ENCODE peak calls at places on chromosome 1, in four cellular contexts. W is CD8-positive, alpha-beta T cell; F is breast epithelium; V is adrenal gland. Q is an unnamed sample. For H3K27me3, the result is how much of the 10 kb centered on the place peaks cover.

GRCh38 chr1:208233546-208233945 is 10.6 kb downstream of the PLXNA2 start:
- DNase-seq in W (no peak), F (no peak), V (no peak), Q (peak)

GRCh38 chr1:209086486-209087192 is 496.9 kb upstream of the CAMK1G start:
- DNase-seq in W (no peak), F (no peak), V (no peak), Q (no peak)

GRCh38 chr1:115088871-115089442 is 346 bp downstream of the TSPAN2 start:
- DNase-seq in W (no peak), F (no peak), V (no peak), Q (no peak)

GRCh38 chr1:173478099-173478555 is 992 bp downstream of the PRDX6 start:
- DNase-seq in W (no peak), F (no peak), V (peak), Q (peak)

GRCh38 chr1:205326812-205327466 is 5.4 kb upstream of the NUAK2 start:
- DNase-seq in W (no peak), F (no peak), V (no peak), Q (no peak)

GRCh38 chr1:17764578-17764977 is 9.4 kb downstream of the ACTL8 start:
- DNase-seq in W (no peak), F (no peak), V (no peak), Q (no peak)

GRCh38 chr1:11731719-11732283 is 4.1 kb upstream of the AGTRAP start:
- DNase-seq in W (no peak), F (peak), V (peak), Q (peak)

GRCh38 chr1:190172636-190173410 is 304.8 kb downstream of the BRINP3 start:
- DNase-seq in W (no peak), F (no peak), V (no peak), Q (no peak)

GRCh38 chr1:42142894-42143675 is 10.1 kb upstream of the GUCA2B start:
- DNase-seq in W (no peak), F (no peak), V (no peak), Q (peak)

GRCh38 chr1:188782220-188782841 is 1695.3 kb downstream of the BRINP3 start:
- DNase-seq in W (no peak), F (no peak), V (peak), Q (no peak)

GRCh38 chr1:13628711-13629110 is 45.1 kb downstream of the PDPN start:
- DNase-seq in W (no peak), F (no peak), V (no peak), Q (no peak)

GRCh38 chr1:28036431-28036830 is 52.0 kb downstream of the EYA3 start:
- DNase-seq in W (no peak), F (no peak), V (no peak), Q (no peak)

GRCh38 chr1:68294354-68295066 is 62.2 kb upstream of the WLS start:
- DNase-seq in W (no peak), F (no peak), V (no peak), Q (no peak)

GRCh38 chr1:46469846-46470245 is 19.8 kb upstream of the DMBX1 start:
- DNase-seq in W (no peak), F (no peak), V (no peak), Q (no peak)

DNA sequence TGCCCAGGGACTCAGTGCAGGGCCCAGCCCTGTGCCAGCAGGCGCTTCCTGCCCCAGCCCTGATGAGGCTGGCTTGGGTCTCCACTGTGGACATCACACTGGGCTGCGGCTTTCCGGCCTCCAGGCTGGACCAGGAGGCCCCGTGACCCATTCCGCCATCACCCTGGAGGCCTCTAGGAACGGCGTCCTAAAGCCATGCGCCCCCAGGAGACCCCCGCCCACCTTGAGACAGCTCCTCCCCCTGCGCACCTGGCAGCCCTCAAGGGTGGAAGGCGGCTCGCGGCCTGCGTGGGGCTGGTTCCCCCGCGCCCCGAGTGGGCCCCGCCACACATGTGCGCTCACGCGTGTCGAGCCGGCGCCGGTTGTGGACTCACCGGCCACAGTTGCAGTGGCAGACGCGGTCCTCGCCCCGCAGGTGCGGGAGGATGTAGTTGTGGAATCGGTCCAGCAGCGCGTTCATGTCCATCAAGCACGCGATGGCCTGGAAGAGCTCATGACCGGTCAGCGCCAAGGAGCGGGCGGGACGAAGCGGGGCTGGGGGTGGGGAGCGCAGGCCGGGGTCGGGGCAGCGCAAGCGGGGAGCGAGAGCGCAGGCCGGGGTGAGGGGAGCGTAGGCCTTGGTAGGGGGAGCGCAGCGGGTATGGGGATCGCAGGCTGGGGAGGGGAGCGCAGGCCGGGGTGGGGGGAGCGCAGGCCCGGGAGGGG is 962 bp downstream of the TMEM240 start:
- DNase-seq in W (no peak), F (no peak), V (no peak), Q (no peak)
- H3K27ac ChIP-seq in W (no peak), F (peak), V (peak), Q (no peak)

GRCh38 chr1:31548518-31548898 is 27.8 kb upstream of the TINAGL1 start:
- DNase-seq in W (no peak), F (no peak), V (no peak), Q (no peak)

GRCh38 chr1:31548899-31549806 is 27.2 kb upstream of the TINAGL1 start:
- DNase-seq in W (peak), F (peak), V (peak), Q (peak)

GRCh38 chr1:31551206-31551605 is 25.1 kb upstream of the TINAGL1 start:
- DNase-seq in W (no peak), F (no peak), V (no peak), Q (no peak)

GRCh38 chr1:31552489-31552888 is 23.8 kb upstream of the TINAGL1 start:
- DNase-seq in W (no peak), F (no peak), V (no peak), Q (no peak)

DNA sequence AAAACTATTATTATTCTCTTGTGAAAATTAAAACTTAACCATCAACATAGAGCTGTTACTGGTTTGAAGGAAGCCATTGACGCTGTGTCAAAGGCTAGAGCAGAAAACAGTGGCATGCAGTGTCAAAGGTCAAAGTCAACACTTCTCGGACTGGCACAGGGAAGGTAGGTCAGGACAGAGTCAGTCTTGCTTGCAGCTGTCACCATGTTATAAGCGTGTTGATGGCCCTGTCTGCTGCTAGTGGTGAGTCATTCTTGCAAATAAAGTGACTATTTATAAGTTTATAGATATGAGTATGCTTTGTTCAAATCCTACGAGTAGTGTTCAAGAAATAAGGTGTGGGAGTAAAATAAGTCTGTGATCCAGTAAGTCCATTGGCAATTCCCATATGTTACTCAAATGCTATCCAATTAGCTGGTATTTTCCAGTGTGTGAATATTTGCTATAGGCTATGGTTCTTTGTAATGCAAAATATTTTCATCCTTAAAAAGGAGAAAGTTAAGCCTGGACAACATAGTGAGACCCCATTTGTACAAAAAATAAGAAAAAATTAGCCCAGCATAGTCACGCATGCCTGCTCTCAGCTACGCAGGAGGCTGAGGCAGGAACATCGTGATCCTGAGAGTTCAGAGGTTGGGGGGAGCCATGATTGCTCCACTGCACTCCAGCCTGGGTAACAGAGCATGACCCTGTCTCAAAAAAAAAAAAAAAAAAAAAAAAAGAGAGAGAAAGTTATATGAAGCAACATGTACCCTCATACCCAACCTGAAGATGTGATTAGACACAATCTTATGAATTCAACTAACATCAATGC is 26.3 kb upstream of the TINAGL1 start:
- DNase-seq in W (no peak), F (no peak), V (peak), Q (no peak)
- TF ChIP-seq CTCF in W (no peak), F (no peak), V (no peak), Q (no peak)

GRCh38 chr1:214205053-214205452 is 75.9 kb upstream of the SMYD2 start:
- DNase-seq in W (no peak), F (no peak), V (no peak), Q (no peak)
- H3K27me3 ChIP-seq in W (under half), F (under half), V (under half), Q (under half)

GRCh38 chr1:166925791-166926483 is 49.4 kb downstream of the ILDR2 start:
- DNase-seq in W (no peak), F (no peak), V (no peak), Q (no peak)

GRCh38 chr1:166915941-166916340 is 39.9 kb upstream of the TADA1 start:
- DNase-seq in W (no peak), F (no peak), V (no peak), Q (no peak)

GRCh38 chr1:166918618-166919017 is 42.6 kb upstream of the TADA1 start:
- DNase-seq in W (no peak), F (no peak), V (no peak), Q (no peak)

GRCh38 chr1:166924829-166925541 is 48.9 kb upstream of the TADA1 start:
- DNase-seq in W (no peak), F (no peak), V (no peak), Q (no peak)

GRCh38 chr1:166920561-166921475 is 44.8 kb upstream of the TADA1 start:
- DNase-seq in W (no peak), F (no peak), V (no peak), Q (no peak)
- H3K27ac ChIP-seq in W (no peak), F (no peak), V (no peak), Q (no peak)

GRCh38 chr1:97936976-97937375 is 16.1 kb upstream of the DPYD start:
- DNase-seq in W (no peak), F (no peak), V (no peak), Q (no peak)
- TF ChIP-seq CTCF in W (no peak), F (no peak), V (no peak), Q (no peak)

GRCh38 chr1:165371588-165372235 is 15.2 kb upstream of the LMX1A start:
- DNase-seq in W (no peak), F (no peak), V (no peak), Q (no peak)
- H3K27me3 ChIP-seq in W (under half), F (under half), V (under half), Q (under half)

GRCh38 chr1:171141336-171142051 is 43.6 kb upstream of the FMO2 start:
- DNase-seq in W (no peak), F (no peak), V (peak), Q (peak)
- H3K27ac ChIP-seq in W (no peak), F (peak), V (peak), Q (peak)

DNA sequence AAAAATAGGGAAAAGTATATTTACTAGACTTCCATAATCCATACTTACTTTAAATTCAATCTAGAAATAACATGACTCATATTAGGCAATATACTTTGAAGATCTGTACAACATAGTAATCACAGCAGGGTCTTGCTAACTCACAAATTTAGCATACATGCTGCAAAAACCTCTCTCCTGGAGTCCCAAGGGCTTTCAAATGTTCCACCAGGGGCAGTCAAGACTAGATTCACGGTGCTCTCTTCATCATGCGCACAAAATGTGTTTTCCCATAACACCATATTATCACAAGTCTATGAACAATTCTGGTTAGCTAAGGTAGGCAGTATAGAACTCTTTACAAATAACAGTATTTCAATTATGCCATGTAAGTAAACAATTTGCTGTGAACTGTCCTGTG is 45.8 kb downstream of the SSX2IP start:
- DNase-seq in W (no peak), F (no peak), V (no peak), Q (no peak)
- TF ChIP-seq CTCF in W (no peak), F (no peak), V (no peak), Q (no peak)